ENCODE peak calls at places on chromosomes 11 and 22, in seven cellular contexts. A is RWPE1, I is breast epithelium, E is dorsolateral prefrontal cortex, K is cardiac muscle cell, O is psoas muscle, V is MM.1S. B is an unnamed sample.
A peak's percentile ranks its signal among the peaks of the same experiment; 100 is the strongest.

GRCh38 chr11:132312161-132312560 is 941.7 kb downstream of the NTM start:
- DNase-seq in O (no peak), V (no peak), E (no peak), A (peak; percentile 26), K (no peak), I (no peak), B (no peak)

GRCh38 chr22:50314455-50315288 is 7.2 kb upstream of the PLXNB2 start:
- DNase-seq in I (no peak), E (no peak), A (no peak), O (no peak), K (peak; percentile 56), V (peak; percentile 92), B (no peak)

GRCh38 chr22:49012695-49013094 is 815.0 kb downstream of the BRD1 start:
- DNase-seq in A (no peak), E (peak; percentile 26), K (no peak), O (no peak), V (no peak), I (no peak), B (no peak)

GRCh38 chr22:46149493-46149997 is 781 bp upstream of the PPARA start:
- DNase-seq in K (peak; percentile 62), O (peak; percentile 84), A (no peak), V (peak; percentile 35), E (peak; percentile 62), I (no peak), B (no peak)

GRCh38 chr11:126585388-126586302 is 230.2 kb downstream of the ST3GAL4 start:
- DNase-seq in O (peak; percentile 66), I (peak; percentile 39), K (no peak), A (peak; percentile 82), E (no peak), V (no peak), B (peak; percentile 12)

GRCh38 chr11:75667268-75667830 is 1.5 kb downstream of the MAP6 start:
- DNase-seq in O (no peak), K (peak; percentile 52), I (no peak), E (no peak), A (peak; percentile 19), V (no peak), B (no peak)

GRCh38 chr11:7501251-7501650 is 12.5 kb upstream of the PPFIBP2 start:
- DNase-seq in A (no peak), E (no peak), O (no peak), K (no peak), V (no peak), I (no peak), B (no peak)

GRCh38 chr11:34644669-34645406 is 23.9 kb downstream of the EHF start:
- DNase-seq in K (no peak), I (no peak), A (peak; percentile 49), O (no peak), E (no peak), V (no peak), B (no peak)

GRCh38 chr11:59960502-59961381 is 3.1 kb upstream of the OOSP4A start:
- DNase-seq in O (no peak), I (no peak), V (no peak), K (peak; percentile 67), E (no peak), A (no peak), B (no peak)

GRCh38 chr22:38205261-38206128 is 3.7 kb downstream of the MAFF start:
- DNase-seq in I (peak; percentile 87), O (peak; percentile 92), A (no peak), K (peak; percentile 22), E (no peak), V (no peak), B (peak; percentile 76)

GRCh38 chr22:44202261-44202789 is 21.6 kb downstream of the PARVG start:
- DNase-seq in A (no peak), V (no peak), E (no peak), K (peak; percentile 21), I (no peak), O (no peak), B (no peak)

GRCh38 chr11:46948378-46949131 is 12.0 kb downstream of the CSTPP1 start:
- DNase-seq in V (no peak), I (no peak), E (no peak), K (no peak), O (no peak), A (peak; percentile 43), B (no peak)

GRCh38 chr11:76670475-76671235 is at the start of gene LRRC32:
- DNase-seq in E (no peak), O (peak; percentile 77), I (no peak), V (no peak), A (no peak), K (peak; percentile 54), B (no peak)

GRCh38 chr11:70532728-70533127 is 134.4 kb downstream of the CTTN start:
- DNase-seq in E (no peak), V (no peak), K (no peak), O (no peak), I (no peak), A (no peak), B (no peak)

GRCh38 chr11:123798513-123799252 is 7.5 kb downstream of the OR6M1 start:
- DNase-seq in A (no peak), I (no peak), O (no peak), V (no peak), K (no peak), E (no peak), B (no peak)

GRCh38 chr22:48210812-48211211 is 1448.4 kb downstream of the TBC1D22A start:
- DNase-seq in I (no peak), A (no peak), E (no peak), V (no peak), K (no peak), O (no peak), B (no peak)

GRCh38 chr11:47394322-47395224 is 13.8 kb upstream of the SLC39A13 start:
- DNase-seq in A (no peak), O (peak; percentile 77), I (no peak), E (no peak), V (peak; percentile 43), K (no peak), B (no peak)

GRCh38 chr11:14376920-14377319 is 17.9 kb upstream of the RRAS2 start:
- DNase-seq in E (no peak), I (no peak), V (no peak), A (no peak), O (no peak), K (no peak), B (no peak)

GRCh38 chr11:134571301-134571700 is 159.3 kb upstream of the B3GAT1 start:
- DNase-seq in V (no peak), A (no peak), K (no peak), E (no peak), I (no peak), O (no peak), B (no peak)

GRCh38 chr11:22163394-22163797 is 29.5 kb upstream of the ANO5 start:
- DNase-seq in I (no peak), O (no peak), K (no peak), E (no peak), A (no peak), V (peak; percentile 20), B (no peak)

GRCh38 chr22:43001271-43002197 is 13.4 kb downstream of the PACSIN2 start:
- DNase-seq in A (no peak), E (no peak), V (no peak), I (no peak), O (no peak), K (no peak), B (no peak)

GRCh38 chr22:43005106-43005505 is 9.8 kb downstream of the PACSIN2 start:
- DNase-seq in A (no peak), E (no peak), O (no peak), V (no peak), I (no peak), K (no peak), B (no peak)

GRCh38 chr22:43000441-43001175 is 14.3 kb downstream of the PACSIN2 start:
- DNase-seq in V (no peak), E (no peak), O (no peak), A (no peak), K (no peak), I (no peak), B (no peak)

GRCh38 chr22:43004362-43005035 is 10.4 kb downstream of the PACSIN2 start:
- DNase-seq in O (no peak), V (no peak), A (no peak), E (no peak), I (no peak), K (no peak), B (no peak)

GRCh38 chr22:43002198-43002577 is 12.8 kb downstream of the PACSIN2 start:
- DNase-seq in E (no peak), I (no peak), O (no peak), V (no peak), K (no peak), A (peak; percentile 34), B (no peak)
- H3K27ac ChIP-seq in E (peak overlapping the region; percentile 78), I (peak overlapping the region; percentile 69), O (no peak overlapping the region), V (no peak overlapping the region), K (no peak overlapping the region), A (peak overlapping the region; percentile 74), B (no peak overlapping the region)

GRCh38 chr11:29816359-29816758 is 200.5 kb downstream of the KCNA4 start:
- DNase-seq in O (no peak), I (no peak), E (no peak), K (no peak), V (no peak), A (no peak), B (no peak)
- TF ChIP-seq CTCF in O (no peak), I (no peak), E (no peak), K (no peak), V (no peak), A (no peak), B (no peak)

GRCh38 chr22:35313311-35314121 is 13.8 kb downstream of the TOM1 start:
- DNase-seq in K (peak; percentile 55), A (peak; percentile 11), I (peak; percentile 42), O (peak; percentile 94), E (no peak), V (no peak), B (peak; percentile 62)

GRCh38 chr22:35310556-35311550 is 11.2 kb downstream of the TOM1 start:
- DNase-seq in I (peak; percentile 18), A (no peak), E (no peak), K (no peak), V (peak; percentile 76), O (no peak), B (no peak)

GRCh38 chr22:35314161-35314942 is 14.7 kb downstream of the TOM1 start:
- DNase-seq in O (no peak), V (no peak), I (no peak), E (no peak), K (no peak), A (no peak), B (no peak)

GRCh38 chr22:35312198-35313059 is 12.7 kb downstream of the TOM1 start:
- DNase-seq in V (peak; percentile 23), K (peak; percentile 40), E (no peak), I (no peak), A (peak; percentile 35), O (no peak), B (no peak)

DNA sequence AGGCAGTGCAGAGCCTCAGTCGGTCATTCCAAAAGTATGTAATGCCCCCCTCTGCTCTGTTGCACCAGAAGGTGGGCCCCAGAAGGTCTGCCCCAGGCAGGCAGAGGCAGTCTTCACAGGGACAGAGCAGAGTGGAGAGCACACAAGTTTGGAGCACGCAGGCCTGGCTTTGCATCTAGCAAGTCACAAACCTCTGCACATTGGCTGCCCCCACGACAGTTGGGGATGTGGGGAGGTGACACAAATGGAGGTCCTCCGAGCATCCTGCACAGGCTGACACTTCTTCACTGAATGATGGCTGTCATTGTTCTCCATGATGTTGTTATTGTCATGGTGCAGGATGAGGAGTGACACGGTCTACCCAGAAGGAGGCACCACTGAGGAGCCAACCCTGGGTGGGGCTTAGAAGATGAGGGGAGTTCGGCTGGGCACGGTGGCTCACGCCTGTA is 11.9 kb downstream of the TOM1 start:
- DNase-seq in O (no peak), V (no peak), E (no peak), I (no peak), K (no peak), A (no peak), B (no peak)
- H3K27ac ChIP-seq in O (peak overlapping the region; percentile 95), V (peak overlapping the region; percentile 72), E (no peak overlapping the region), I (no peak overlapping the region), K (peak overlapping the region; percentile 85), A (peak overlapping the region; percentile 42), B (no peak overlapping the region)

GRCh38 chr22:23240639-23241389 is 60.5 kb downstream of the BCR start:
- DNase-seq in O (peak; percentile 35), K (no peak), V (no peak), I (no peak), E (no peak), A (no peak), B (no peak)
- TF ChIP-seq CTCF in O (peak; percentile 12), K (peak; percentile 35), V (no peak), I (no peak), E (no peak), A (no peak), B (no peak)

B was measured in thoracic aorta.